ENCODE peak calls at places on chromosomes 7 and 10, in four cellular contexts. L is IMR-90, B is H1, M is mesendoderm. U is an unnamed sample.

GRCh38 chr10:43921478-43921877 is 272.8 kb upstream of the ZNF32 start:
- DNase-seq in B (no peak), L (no peak), M (no peak), U (peak)

GRCh38 chr7:90579181-90579688 is 16.9 kb upstream of the CDK14 start:
- DNase-seq in B (no peak), M (peak), L (peak), U (no peak)

GRCh38 chr7:157576415-157576814 is 239.6 kb downstream of the DNAJB6 start:
- DNase-seq in B (no peak), M (no peak), L (no peak), U (no peak)

GRCh38 chr10:30027057-30028005 is 32.1 kb downstream of the JCAD start:
- DNase-seq in M (peak), L (no peak), B (peak), U (peak)

GRCh38 chr7:144975882-144976281 is 140.0 kb upstream of the TPK1 start:
- DNase-seq in M (no peak), L (no peak), B (no peak), U (no peak)

GRCh38 chr10:92573798-92574544 is at the start of gene IDE:
- DNase-seq in B (peak), M (peak), L (peak), U (peak)

GRCh38 chr7:151814400-151814914 is 62.5 kb downstream of the PRKAG2 start:
- DNase-seq in M (peak), L (peak), B (no peak), U (peak)

GRCh38 chr10:52959810-52960209 is 187.2 kb upstream of the MBL2 start:
- DNase-seq in B (no peak), L (no peak), M (no peak), U (no peak)

GRCh38 chr7:77575187-77575586 is 38.1 kb downstream of the PTPN12 start:
- DNase-seq in B (no peak), M (no peak), L (no peak), U (no peak)

GRCh38 chr7:81648716-81649115 is 121.1 kb downstream of the HGF start:
- DNase-seq in M (no peak), B (no peak), L (peak), U (no peak)

GRCh38 chr10:110010076-110011069 is 2.6 kb downstream of the ADD3 start:
- DNase-seq in M (no peak), B (no peak), L (peak), U (no peak)

GRCh38 chr7:125299366-125299765 is 369.7 kb upstream of the POT1 start:
- DNase-seq in B (no peak), M (no peak), L (no peak), U (no peak)

GRCh38 chr7:876972-877311 is 588 bp downstream of the GET4 start:
- DNase-seq in B (no peak), L (no peak), M (peak), U (no peak)

GRCh38 chr10:131533846-131534526 is 222.5 kb upstream of the TCERG1L start:
- DNase-seq in L (no peak), B (no peak), M (no peak), U (no peak)

GRCh38 chr10:43681721-43682120 is 33.0 kb upstream of the ZNF32 start:
- DNase-seq in B (no peak), M (no peak), L (no peak), U (no peak)

GRCh38 chr10:43049081-43049551 is 27.8 kb upstream of the RET start:
- DNase-seq in B (no peak), L (no peak), M (no peak), U (no peak)

GRCh38 chr7:149003018-149003417 is 25.3 kb downstream of the PDIA4 start:
- DNase-seq in M (no peak), B (no peak), L (no peak), U (no peak)

GRCh38 chr7:13282377-13282980 is 595.0 kb downstream of the ARL4A start:
- DNase-seq in M (peak), L (peak), B (no peak), U (no peak)

GRCh38 chr7:38034062-38034907 is 113.8 kb downstream of the EPDR1 start:
- DNase-seq in L (no peak), B (no peak), M (no peak), U (no peak)

GRCh38 chr10:45581497-45582385 is 90.8 kb downstream of the ZFAND4 start:
- DNase-seq in B (no peak), L (peak), M (no peak), U (no peak)

DNA sequence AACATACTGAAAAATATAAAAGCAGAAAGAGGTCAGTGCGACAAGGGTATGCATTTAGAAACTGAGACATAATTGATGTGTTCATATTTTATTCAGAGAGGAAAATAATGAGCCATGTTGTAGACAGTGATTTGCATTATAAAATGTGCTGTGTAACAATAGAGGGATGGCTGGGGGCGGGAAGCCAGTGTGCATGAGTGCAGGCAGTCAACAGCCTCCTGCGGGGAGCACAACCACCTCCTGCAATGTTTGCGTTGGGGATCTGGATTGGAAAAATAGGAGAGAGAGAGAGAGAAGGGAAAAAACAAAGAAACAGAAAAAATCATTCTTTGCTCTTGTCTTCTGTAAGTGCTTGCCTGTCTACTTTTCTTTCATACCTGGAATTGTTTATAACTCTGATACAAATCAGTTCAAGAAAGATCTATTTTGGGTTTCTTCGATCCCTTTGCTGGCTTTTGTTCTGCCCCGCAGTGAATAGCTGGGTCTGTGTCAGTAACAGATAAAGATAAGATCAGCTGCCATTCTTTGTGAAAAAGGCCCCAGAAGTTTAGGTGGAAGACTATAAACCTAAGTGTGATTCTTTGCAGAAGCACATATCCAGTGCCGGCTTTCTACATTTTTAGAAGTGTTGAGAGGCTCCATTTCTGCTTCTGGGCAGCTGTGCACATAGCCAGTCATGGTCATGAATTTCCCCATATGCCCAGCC is 686.5 kb upstream of the C7orf33 start:
- DNase-seq in L (no peak), B (no peak), M (peak), U (no peak)
- H3K4me2 ChIP-seq in L (no peak), B (no peak), M (no peak), U (no peak)

GRCh38 chr7:123723913-123724312 is 24.9 kb downstream of the WASL start:
- DNase-seq in M (no peak), L (no peak), B (no peak), U (no peak)

GRCh38 chr7:123729217-123729578 is 19.6 kb downstream of the WASL start:
- DNase-seq in L (no peak), M (no peak), B (no peak), U (no peak)

GRCh38 chr7:123727071-123727837 is 21.5 kb downstream of the WASL start:
- DNase-seq in B (no peak), M (no peak), L (peak), U (no peak)

GRCh38 chr7:123724725-123725381 is 23.9 kb downstream of the WASL start:
- DNase-seq in M (no peak), B (no peak), L (no peak), U (no peak)

GRCh38 chr7:123725586-123726171 is 23.1 kb downstream of the WASL start:
- DNase-seq in L (no peak), B (no peak), M (peak), U (no peak)
- H4K5ac ChIP-seq in L (no peak), B (no peak), M (no peak), U (no peak)

DNA sequence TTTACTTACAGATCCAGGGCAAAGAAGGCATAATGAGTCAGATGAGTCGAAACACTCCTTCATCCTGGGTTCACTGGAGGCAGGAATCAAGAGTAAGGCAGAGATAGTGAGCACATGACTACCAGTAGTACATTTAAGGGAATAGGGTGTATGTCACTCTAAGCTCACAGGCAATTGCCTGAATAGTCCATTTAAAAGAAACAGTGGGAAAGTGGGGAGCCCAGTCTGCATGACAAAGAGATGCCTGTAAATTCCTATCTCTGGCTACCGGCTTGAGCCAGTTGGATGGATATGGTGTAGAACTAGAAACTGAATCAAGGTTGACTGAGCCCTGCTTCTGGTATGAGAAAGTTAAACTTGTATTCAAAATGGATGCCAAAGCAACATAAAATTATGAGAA is 861.5 kb upstream of the ZWINT start:
- DNase-seq in M (peak), L (no peak), B (peak), U (peak)
- H3K4me2 ChIP-seq in M (no peak), L (no peak), B (peak), U (peak)

DNA sequence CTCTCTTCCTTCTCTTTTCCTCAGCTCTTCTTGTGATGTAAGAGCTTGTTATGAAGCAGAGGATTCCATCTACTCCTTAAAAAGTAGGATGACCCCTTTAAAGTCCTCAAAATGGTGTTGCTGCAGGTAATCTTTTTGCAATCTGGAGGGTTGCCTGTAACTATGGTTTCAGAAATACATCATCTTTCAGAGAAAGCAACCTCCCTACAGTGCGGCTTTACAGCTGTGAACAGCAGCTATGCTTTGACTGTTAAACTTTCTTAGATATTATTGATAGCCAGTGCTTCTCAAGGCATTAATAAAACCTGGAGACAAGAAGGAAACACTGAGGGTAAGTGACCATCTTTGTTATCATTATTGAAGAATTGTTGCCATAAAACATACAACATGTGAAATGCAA is 86.6 kb upstream of the MDFIC start:
- DNase-seq in B (no peak), L (no peak), M (no peak), U (no peak)
- H4K5ac ChIP-seq in B (no peak), L (no peak), M (no peak), U (no peak)

GRCh38 chr10:121841862-121842261 is 86.0 kb downstream of the ATE1 start:
- DNase-seq in L (no peak), M (no peak), B (no peak), U (no peak)
- H3K4me2 ChIP-seq in L (no peak), M (no peak), B (no peak), U (no peak)

GRCh38 chr7:158651968-158652555 is 52.5 kb downstream of the NCAPG2 start:
- DNase-seq in L (no peak), M (no peak), B (no peak), U (no peak)
- H4K5ac ChIP-seq in L (no peak), M (no peak), B (no peak), U (no peak)

GRCh38 chr10:49220031-49220430 is 31.8 kb upstream of the TMEM273 start:
- DNase-seq in B (no peak), L (peak), M (no peak), U (no peak)
- H3K4me2 ChIP-seq in B (no peak), L (no peak), M (no peak), U (no peak)

GRCh38 chr7:106683941-106684340 is 23.0 kb upstream of the CCDC71L start:
- DNase-seq in B (no peak), L (no peak), M (no peak), U (no peak)
- H4K5ac ChIP-seq in B (no peak), L (no peak), M (no peak), U (no peak)

DNA sequence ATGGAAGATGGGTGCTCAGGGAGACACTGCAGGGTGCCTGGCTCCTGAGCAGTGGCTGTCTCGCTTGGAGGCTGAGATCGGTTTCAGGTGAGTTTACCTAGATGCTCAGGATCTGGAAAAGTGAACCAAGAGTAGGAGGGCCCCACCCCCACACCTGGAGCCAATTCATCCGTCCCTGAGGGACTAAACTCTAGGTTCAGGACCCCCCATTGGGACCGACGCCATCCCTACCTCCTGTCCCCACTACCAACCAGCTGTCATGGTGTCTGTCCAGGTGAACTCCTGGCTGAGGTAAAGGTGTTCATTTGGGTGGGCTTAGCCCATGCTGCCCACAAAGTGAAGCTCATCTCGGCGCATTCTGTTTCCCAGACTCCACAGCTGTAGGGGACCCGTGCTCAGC is 174.6 kb upstream of the PLPP4 start:
- DNase-seq in L (no peak), M (no peak), B (no peak), U (no peak)
- H3K4me2 ChIP-seq in L (no peak), M (no peak), B (no peak), U (no peak)